ENCODE peak calls at places on chromosome 5, in ten cellular contexts. One of them, this sample, is unnamed. For H3K4me1, the result is how much of the 10 kb centered on the place peaks cover.

GRCh38 chr5:14705556-14705955 is 41.0 kb downstream of the OTULIN start:
- DNase-seq in pancreas: no peak
- DNase-seq in fibroblast of lung: no peak
- DNase-seq in foreskin keratinocyte: no peak
- DNase-seq in heart right ventricle: no peak
- DNase-seq in CD4-positive, alpha-beta memory T cell: no peak
- DNase-seq in body of pancreas: no peak
- DNase-seq in kidney: no peak
- DNase-seq in tibial artery: no peak
- DNase-seq in transverse colon: no peak
- DNase-seq in this sample: no peak

GRCh38 chr5:102654559-102655354 is 100.3 kb upstream of the PAM start:
- DNase-seq in pancreas: no peak
- DNase-seq in fibroblast of lung: peak
- DNase-seq in foreskin keratinocyte: no peak
- DNase-seq in heart right ventricle: no peak
- DNase-seq in CD4-positive, alpha-beta memory T cell: no peak
- DNase-seq in body of pancreas: no peak
- DNase-seq in kidney: no peak
- DNase-seq in tibial artery: no peak
- DNase-seq in transverse colon: no peak
- DNase-seq in this sample: no peak

GRCh38 chr5:2113348-2114131 is 230.8 kb upstream of the IRX4 start:
- DNase-seq in pancreas: no peak
- DNase-seq in fibroblast of lung: peak
- DNase-seq in foreskin keratinocyte: no peak
- DNase-seq in heart right ventricle: no peak
- DNase-seq in CD4-positive, alpha-beta memory T cell: no peak
- DNase-seq in body of pancreas: no peak
- DNase-seq in kidney: no peak
- DNase-seq in tibial artery: no peak
- DNase-seq in transverse colon: no peak
- DNase-seq in this sample: no peak

GRCh38 chr5:145948921-145949320 is 12.5 kb downstream of the SH3RF2 start:
- DNase-seq in pancreas: no peak
- DNase-seq in fibroblast of lung: no peak
- DNase-seq in foreskin keratinocyte: peak
- DNase-seq in heart right ventricle: no peak
- DNase-seq in CD4-positive, alpha-beta memory T cell: no peak
- DNase-seq in body of pancreas: peak
- DNase-seq in kidney: no peak
- DNase-seq in tibial artery: no peak
- DNase-seq in transverse colon: no peak
- DNase-seq in this sample: no peak

GRCh38 chr5:134268019-134268601 is 42.2 kb upstream of the PPP2CA start:
- DNase-seq in pancreas: no peak
- DNase-seq in fibroblast of lung: no peak
- DNase-seq in foreskin keratinocyte: no peak
- DNase-seq in heart right ventricle: no peak
- DNase-seq in CD4-positive, alpha-beta memory T cell: no peak
- DNase-seq in body of pancreas: no peak
- DNase-seq in kidney: no peak
- DNase-seq in tibial artery: no peak
- DNase-seq in transverse colon: no peak
- DNase-seq in this sample: no peak

GRCh38 chr5:2695200-2695891 is 56.1 kb downstream of the IRX2 start:
- DNase-seq in pancreas: no peak
- DNase-seq in fibroblast of lung: peak
- DNase-seq in foreskin keratinocyte: peak
- DNase-seq in heart right ventricle: no peak
- DNase-seq in CD4-positive, alpha-beta memory T cell: no peak
- DNase-seq in body of pancreas: no peak
- DNase-seq in kidney: no peak
- DNase-seq in tibial artery: no peak
- DNase-seq in transverse colon: no peak
- DNase-seq in this sample: no peak

GRCh38 chr5:79562351-79563246 is 48.7 kb upstream of the HOMER1 start:
- DNase-seq in pancreas: no peak
- DNase-seq in fibroblast of lung: no peak
- DNase-seq in foreskin keratinocyte: peak
- DNase-seq in heart right ventricle: no peak
- DNase-seq in CD4-positive, alpha-beta memory T cell: no peak
- DNase-seq in body of pancreas: no peak
- DNase-seq in kidney: no peak
- DNase-seq in tibial artery: no peak
- DNase-seq in transverse colon: no peak
- DNase-seq in this sample: no peak

GRCh38 chr5:4879075-4879474 is 261.1 kb upstream of the ADAMTS16 start:
- DNase-seq in pancreas: no peak
- DNase-seq in fibroblast of lung: no peak
- DNase-seq in foreskin keratinocyte: no peak
- DNase-seq in heart right ventricle: no peak
- DNase-seq in CD4-positive, alpha-beta memory T cell: no peak
- DNase-seq in body of pancreas: no peak
- DNase-seq in kidney: no peak
- DNase-seq in tibial artery: no peak
- DNase-seq in transverse colon: no peak
- DNase-seq in this sample: no peak

GRCh38 chr5:95822408-95823240 is at the start of gene GLRX:
- DNase-seq in pancreas: peak
- DNase-seq in fibroblast of lung: peak
- DNase-seq in foreskin keratinocyte: peak
- DNase-seq in heart right ventricle: peak
- DNase-seq in CD4-positive, alpha-beta memory T cell: peak
- DNase-seq in body of pancreas: peak
- DNase-seq in kidney: peak
- DNase-seq in tibial artery: peak
- DNase-seq in transverse colon: peak
- DNase-seq in this sample: peak

GRCh38 chr5:16480821-16481538 is 15.4 kb upstream of the ZNF622 start:
- DNase-seq in pancreas: no peak
- DNase-seq in fibroblast of lung: no peak
- DNase-seq in foreskin keratinocyte: peak
- DNase-seq in heart right ventricle: no peak
- DNase-seq in CD4-positive, alpha-beta memory T cell: no peak
- DNase-seq in body of pancreas: no peak
- DNase-seq in kidney: no peak
- DNase-seq in tibial artery: no peak
- DNase-seq in transverse colon: no peak
- DNase-seq in this sample: no peak

GRCh38 chr5:144460608-144461007 is 289.9 kb downstream of the KCTD16 start:
- DNase-seq in pancreas: no peak
- DNase-seq in fibroblast of lung: peak
- DNase-seq in foreskin keratinocyte: no peak
- DNase-seq in heart right ventricle: no peak
- DNase-seq in CD4-positive, alpha-beta memory T cell: no peak
- DNase-seq in body of pancreas: no peak
- DNase-seq in kidney: no peak
- DNase-seq in tibial artery: no peak
- DNase-seq in transverse colon: no peak
- DNase-seq in this sample: peak

GRCh38 chr5:54719384-54720306 is 202.1 kb downstream of the SNX18 start:
- DNase-seq in pancreas: no peak
- DNase-seq in fibroblast of lung: peak
- DNase-seq in foreskin keratinocyte: peak
- DNase-seq in heart right ventricle: peak
- DNase-seq in CD4-positive, alpha-beta memory T cell: no peak
- DNase-seq in body of pancreas: no peak
- DNase-seq in kidney: no peak
- DNase-seq in tibial artery: peak
- DNase-seq in transverse colon: no peak
- DNase-seq in this sample: no peak

GRCh38 chr5:88842784-88843183 is 40.2 kb downstream of the MEF2C start:
- DNase-seq in pancreas: no peak
- DNase-seq in fibroblast of lung: no peak
- DNase-seq in foreskin keratinocyte: no peak
- DNase-seq in heart right ventricle: no peak
- DNase-seq in CD4-positive, alpha-beta memory T cell: no peak
- DNase-seq in body of pancreas: no peak
- DNase-seq in kidney: no peak
- DNase-seq in tibial artery: no peak
- DNase-seq in transverse colon: no peak
- DNase-seq in this sample: no peak

GRCh38 chr5:88841212-88841611 is 41.8 kb downstream of the MEF2C start:
- DNase-seq in pancreas: no peak
- DNase-seq in fibroblast of lung: no peak
- DNase-seq in foreskin keratinocyte: no peak
- DNase-seq in heart right ventricle: no peak
- DNase-seq in CD4-positive, alpha-beta memory T cell: no peak
- DNase-seq in body of pancreas: no peak
- DNase-seq in kidney: no peak
- DNase-seq in tibial artery: no peak
- DNase-seq in transverse colon: no peak
- DNase-seq in this sample: no peak

GRCh38 chr5:88847410-88847809 is 35.6 kb downstream of the MEF2C start:
- DNase-seq in pancreas: no peak
- DNase-seq in fibroblast of lung: no peak
- DNase-seq in foreskin keratinocyte: no peak
- DNase-seq in heart right ventricle: no peak
- DNase-seq in CD4-positive, alpha-beta memory T cell: no peak
- DNase-seq in body of pancreas: no peak
- DNase-seq in kidney: no peak
- DNase-seq in tibial artery: no peak
- DNase-seq in transverse colon: no peak
- DNase-seq in this sample: no peak

GRCh38 chr5:88846434-88846833 is 36.5 kb downstream of the MEF2C start:
- DNase-seq in pancreas: no peak
- DNase-seq in fibroblast of lung: no peak
- DNase-seq in foreskin keratinocyte: no peak
- DNase-seq in heart right ventricle: no peak
- DNase-seq in CD4-positive, alpha-beta memory T cell: no peak
- DNase-seq in body of pancreas: no peak
- DNase-seq in kidney: no peak
- DNase-seq in tibial artery: no peak
- DNase-seq in transverse colon: no peak
- DNase-seq in this sample: no peak

DNA sequence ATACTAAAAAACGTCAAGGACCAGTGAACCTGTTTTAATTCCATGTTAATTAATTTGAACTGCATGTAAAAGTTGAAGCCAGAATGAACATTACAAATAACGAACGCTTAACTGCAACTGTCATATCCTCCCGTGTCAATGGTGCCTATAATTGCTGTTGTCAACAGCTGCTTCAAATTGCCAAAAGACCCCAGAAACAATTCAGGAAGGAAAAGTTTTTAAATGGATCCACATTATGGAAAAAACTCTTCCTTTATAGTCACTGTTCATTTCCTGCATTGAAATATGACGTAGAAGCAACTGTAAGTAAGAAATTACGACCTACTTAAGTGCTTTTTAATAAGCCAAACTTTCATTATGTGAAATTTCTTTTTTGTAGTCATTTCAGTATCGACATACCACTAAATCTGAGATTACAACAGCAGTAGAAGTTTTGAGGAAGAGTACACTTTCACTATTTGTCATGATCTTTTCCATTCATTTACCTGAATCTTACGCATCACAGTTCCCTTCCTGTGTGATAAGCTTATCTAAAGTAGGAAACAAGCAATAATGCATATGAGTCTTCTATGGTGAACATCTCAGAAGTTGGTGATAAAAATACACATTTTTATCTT is 37.8 kb downstream of the MEF2C start:
- DNase-seq in pancreas: no peak
- DNase-seq in fibroblast of lung: no peak
- DNase-seq in foreskin keratinocyte: no peak
- DNase-seq in heart right ventricle: no peak
- DNase-seq in CD4-positive, alpha-beta memory T cell: no peak
- DNase-seq in body of pancreas: no peak
- DNase-seq in kidney: no peak
- DNase-seq in tibial artery: no peak
- DNase-seq in transverse colon: no peak
- DNase-seq in this sample: no peak
- H3K27ac ChIP-seq in pancreas: no peak
- H3K27ac ChIP-seq in fibroblast of lung: no peak
- H3K27ac ChIP-seq in foreskin keratinocyte: no peak
- H3K27ac ChIP-seq in heart right ventricle: peak
- H3K27ac ChIP-seq in CD4-positive, alpha-beta memory T cell: no peak
- H3K27ac ChIP-seq in body of pancreas: no peak
- H3K27ac ChIP-seq in kidney: no peak
- H3K27ac ChIP-seq in tibial artery: no peak
- H3K27ac ChIP-seq in transverse colon: no peak
- H3K27ac ChIP-seq in this sample: no peak

GRCh38 chr5:151146003-151146524 is 11.5 kb downstream of the ANXA6 start:
- DNase-seq in pancreas: no peak
- DNase-seq in fibroblast of lung: no peak
- DNase-seq in foreskin keratinocyte: no peak
- DNase-seq in heart right ventricle: no peak
- DNase-seq in CD4-positive, alpha-beta memory T cell: no peak
- DNase-seq in body of pancreas: no peak
- DNase-seq in kidney: no peak
- DNase-seq in tibial artery: no peak
- DNase-seq in transverse colon: no peak
- DNase-seq in this sample: no peak
- H3K4me1 ChIP-seq in pancreas: under half
- H3K4me1 ChIP-seq in fibroblast of lung: under half
- H3K4me1 ChIP-seq in foreskin keratinocyte: under half
- H3K4me1 ChIP-seq in heart right ventricle: half or more
- H3K4me1 ChIP-seq in CD4-positive, alpha-beta memory T cell: half or more
- H3K4me1 ChIP-seq in body of pancreas: under half
- H3K4me1 ChIP-seq in kidney: under half
- H3K4me1 ChIP-seq in tibial artery: under half
- H3K4me1 ChIP-seq in transverse colon: half or more
- H3K4me1 ChIP-seq in this sample: under half

DNA sequence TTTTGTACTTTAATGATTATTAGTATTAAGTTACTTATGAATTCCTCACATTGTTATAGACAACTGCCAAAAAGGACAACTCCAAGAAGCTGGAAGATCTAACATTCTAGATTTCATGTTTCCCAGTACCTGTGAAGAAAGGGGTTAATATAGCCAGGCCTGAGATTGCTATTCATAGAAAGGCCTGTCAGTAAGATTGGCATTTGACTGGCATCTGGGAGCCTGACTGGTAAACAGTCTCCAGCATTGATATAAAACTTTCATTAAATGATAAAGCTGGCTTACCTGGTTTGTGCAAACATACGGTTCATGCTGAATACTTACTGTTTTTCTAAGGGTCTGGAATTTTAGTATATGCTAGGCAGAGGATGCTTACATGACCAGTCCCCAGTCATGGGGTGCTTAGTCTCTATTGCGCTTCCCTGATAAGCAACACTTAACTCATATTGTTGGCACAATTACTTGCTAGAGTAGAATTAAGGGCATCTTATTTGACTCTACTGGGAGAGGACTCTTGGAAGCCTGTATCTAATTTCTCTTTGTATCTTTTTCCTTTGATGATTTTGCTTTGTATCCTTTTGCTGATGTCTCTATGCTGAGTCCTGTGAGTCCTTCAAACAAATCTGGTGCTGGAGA is 340.4 kb upstream of the SEMA6A start:
- DNase-seq in pancreas: no peak
- DNase-seq in fibroblast of lung: no peak
- DNase-seq in foreskin keratinocyte: no peak
- DNase-seq in heart right ventricle: no peak
- DNase-seq in CD4-positive, alpha-beta memory T cell: no peak
- DNase-seq in body of pancreas: no peak
- DNase-seq in kidney: no peak
- DNase-seq in tibial artery: no peak
- DNase-seq in transverse colon: no peak
- DNase-seq in this sample: no peak
- H3K27ac ChIP-seq in pancreas: no peak
- H3K27ac ChIP-seq in fibroblast of lung: no peak
- H3K27ac ChIP-seq in foreskin keratinocyte: no peak
- H3K27ac ChIP-seq in heart right ventricle: no peak
- H3K27ac ChIP-seq in CD4-positive, alpha-beta memory T cell: no peak
- H3K27ac ChIP-seq in body of pancreas: no peak
- H3K27ac ChIP-seq in kidney: no peak
- H3K27ac ChIP-seq in tibial artery: no peak
- H3K27ac ChIP-seq in transverse colon: no peak
- H3K27ac ChIP-seq in this sample: no peak

GRCh38 chr5:132270706-132271105 is 13.2 kb downstream of the PDLIM4 start:
- DNase-seq in pancreas: no peak
- DNase-seq in fibroblast of lung: no peak
- DNase-seq in foreskin keratinocyte: no peak
- DNase-seq in heart right ventricle: no peak
- DNase-seq in CD4-positive, alpha-beta memory T cell: no peak
- DNase-seq in body of pancreas: no peak
- DNase-seq in kidney: peak
- DNase-seq in tibial artery: no peak
- DNase-seq in transverse colon: no peak
- DNase-seq in this sample: no peak
- H3K4me1 ChIP-seq in pancreas: under half
- H3K4me1 ChIP-seq in fibroblast of lung: under half
- H3K4me1 ChIP-seq in foreskin keratinocyte: under half
- H3K4me1 ChIP-seq in heart right ventricle: under half
- H3K4me1 ChIP-seq in CD4-positive, alpha-beta memory T cell: under half
- H3K4me1 ChIP-seq in body of pancreas: under half
- H3K4me1 ChIP-seq in kidney: under half
- H3K4me1 ChIP-seq in tibial artery: under half
- H3K4me1 ChIP-seq in transverse colon: under half
- H3K4me1 ChIP-seq in this sample: under half